ENCODE peak calls at places on chromosomes 5 and 9, in six cellular contexts. R, M, Q, P, A and H are unnamed samples.
A peak's percentile ranks its signal among the peaks of the same experiment; 100 is the strongest.

GRCh38 chr5:136769900-136770684 is 404.7 kb upstream of the TRPC7 start:
- DNase-seq in M (peak; percentile 72), A (peak; percentile 86), P (peak; percentile 53), Q (peak; percentile 50), R (peak; percentile 87), H (peak; percentile 64)

GRCh38 chr9:37913480-37914153 is 9.7 kb upstream of the SLC25A51 start:
- DNase-seq in R (peak; percentile 95), P (peak; percentile 82), Q (peak; percentile 72), A (peak; percentile 92), M (peak; percentile 85), H (peak; percentile 90)

GRCh38 chr5:15555176-15555575 is 55.2 kb downstream of the FBXL7 start:
- DNase-seq in M (no peak), R (no peak), P (no peak), Q (no peak), A (no peak), H (no peak)

GRCh38 chr9:79809931-79810330 is 238.2 kb downstream of the TLE4 start:
- DNase-seq in A (no peak), R (peak; percentile 42), P (no peak), M (peak; percentile 69), Q (peak; percentile 90), H (no peak)

GRCh38 chr9:35518212-35518917 is 28.5 kb downstream of the RUSC2 start:
- DNase-seq in M (peak; percentile 81), R (peak; percentile 96), Q (peak; percentile 94), P (no peak), A (peak; percentile 82), H (peak; percentile 64)

GRCh38 chr9:113299800-113300292 is 3.3 kb downstream of the RNF183 start:
- DNase-seq in M (no peak), A (no peak), P (no peak), R (no peak), Q (no peak), H (no peak)

GRCh38 chr9:84296146-84296843 is 44.3 kb downstream of the SLC28A3 start:
- DNase-seq in A (no peak), P (no peak), Q (peak; percentile 90), M (peak; percentile 81), R (peak; percentile 65), H (no peak)

GRCh38 chr5:79193643-79194042 is 42.3 kb upstream of the JMY start:
- DNase-seq in P (no peak), Q (peak; percentile 16), A (no peak), M (no peak), R (peak; percentile 89), H (no peak)

GRCh38 chr5:138668451-138668850 is 84.8 kb upstream of the CTNNA1 start:
- DNase-seq in R (peak; percentile 13), A (no peak), M (no peak), Q (no peak), P (no peak), H (no peak)

GRCh38 chr5:14810282-14810681 is 61.3 kb downstream of the ANKH start:
- DNase-seq in A (no peak), M (no peak), R (no peak), P (no peak), Q (no peak), H (no peak)

GRCh38 chr5:179869641-179870402 is 11.2 kb upstream of the MRNIP start:
- DNase-seq in P (no peak), A (peak; percentile 52), R (no peak), M (no peak), Q (no peak), H (no peak)

GRCh38 chr5:80082731-80083114 is 47.6 kb downstream of the THBS4 start:
- DNase-seq in R (peak; percentile 60), M (peak; percentile 41), Q (peak; percentile 70), A (peak; percentile 89), P (peak; percentile 39), H (peak; percentile 54)

GRCh38 chr5:7608772-7609171 is 212.8 kb downstream of the ADCY2 start:
- DNase-seq in A (no peak), R (no peak), Q (no peak), M (no peak), P (no peak), H (no peak)

GRCh38 chr5:35404701-35405100 is 174.4 kb upstream of the PRLR start:
- DNase-seq in Q (no peak), A (no peak), P (no peak), R (peak; percentile 51), M (no peak), H (no peak)

GRCh38 chr9:4306066-4306787 is 6.4 kb upstream of the GLIS3 start:
- DNase-seq in A (no peak), Q (peak; percentile 61), P (no peak), R (peak; percentile 89), M (peak; percentile 59), H (no peak)

GRCh38 chr9:34072868-34073590 is 24.3 kb upstream of the UBAP2 start:
- DNase-seq in P (no peak), M (peak; percentile 83), A (peak; percentile 33), R (peak; percentile 23), Q (peak; percentile 96), H (no peak)

GRCh38 chr9:128001411-128002298 is 20.9 kb upstream of the EEIG1 start:
- DNase-seq in M (peak; percentile 90), A (peak; percentile 76), Q (peak; percentile 89), P (no peak), R (peak; percentile 98), H (no peak)

GRCh38 chr9:93896496-93897033 is 58.6 kb downstream of the BARX1 start:
- DNase-seq in R (no peak), A (peak; percentile 5), Q (no peak), P (no peak), M (no peak), H (no peak)

GRCh38 chr9:93258818-93259489 is 75.0 kb downstream of the WNK2 start:
- DNase-seq in P (no peak), Q (no peak), R (no peak), M (no peak), A (peak; percentile 22), H (no peak)

GRCh38 chr5:181052928-181053759 is 13.1 kb downstream of the BTNL9 start:
- DNase-seq in P (no peak), Q (no peak), M (no peak), R (no peak), A (no peak), H (no peak)

GRCh38 chr5:116766470-116766947 is 191.9 kb upstream of the SEMA6A start:
- DNase-seq in Q (no peak), A (no peak), M (peak; percentile 98), R (peak; percentile 96), P (no peak), H (no peak)

GRCh38 chr9:116260531-116260930 is 106.9 kb downstream of the PAPPA start:
- DNase-seq in P (no peak), R (no peak), A (no peak), Q (no peak), M (no peak), H (no peak)

GRCh38 chr5:96868603-96869371 is 7.5 kb upstream of the ERAP2 start:
- DNase-seq in R (peak; percentile 71), M (peak; percentile 72), Q (peak; percentile 82), P (no peak), A (no peak), H (peak; percentile 30)

GRCh38 chr5:114118511-114118910 is 243.4 kb upstream of the KCNN2 start:
- DNase-seq in R (no peak), M (no peak), P (no peak), A (no peak), Q (no peak), H (no peak)

GRCh38 chr5:125189451-125190051 is 443.1 kb upstream of the ZNF608 start:
- DNase-seq in R (no peak), Q (peak; percentile 65), A (no peak), P (no peak), M (peak; percentile 49), H (no peak)

GRCh38 chr5:32583582-32584232 is 1.6 kb upstream of the SUB1 start:
- DNase-seq in R (no peak), A (peak; percentile 38), Q (no peak), P (no peak), M (no peak), H (no peak)

GRCh38 chr9:114048533-114049452 is 29.3 kb downstream of the AMBP start:
- DNase-seq in P (no peak), M (no peak), A (peak; percentile 14), R (no peak), Q (no peak), H (no peak)

GRCh38 chr9:6777218-6777902 is 19.6 kb downstream of the KDM4C start:
- DNase-seq in R (peak; percentile 58), Q (no peak), P (peak; percentile 69), A (peak; percentile 76), M (no peak), H (no peak)

GRCh38 chr9:6782378-6782777 is 24.6 kb downstream of the KDM4C start:
- DNase-seq in A (no peak), Q (no peak), P (no peak), M (no peak), R (no peak), H (no peak)

GRCh38 chr9:6781476-6781875 is 23.7 kb downstream of the KDM4C start:
- DNase-seq in A (no peak), R (no peak), P (no peak), M (no peak), Q (peak; percentile 16), H (no peak)

GRCh38 chr9:6780690-6781089 is 22.9 kb downstream of the KDM4C start:
- DNase-seq in R (no peak), P (no peak), A (no peak), M (no peak), Q (peak; percentile 58), H (no peak)

GRCh38 chr9:6779417-6780241 is 21.9 kb downstream of the KDM4C start:
- DNase-seq in M (peak; percentile 51), Q (peak; percentile 73), A (no peak), P (no peak), R (peak; percentile 86), H (no peak)
- H3K18ac ChIP-seq in M (no peak overlapping the region), Q (no peak overlapping the region), A (no peak overlapping the region), P (no peak overlapping the region), R (no peak overlapping the region), H (no peak overlapping the region)

GRCh38 chr9:19127881-19128719 is 808 bp upstream of the PLIN2 start:
- DNase-seq in P (no peak), M (peak; percentile 73), A (peak; percentile 54), R (peak; percentile 61), Q (no peak), H (peak; percentile 38)
- H3K14ac ChIP-seq in P (no peak overlapping the region), M (peak overlapping the region; percentile 20), A (peak overlapping the region; percentile 96), R (peak overlapping the region; percentile 92), Q (peak overlapping the region; percentile 74), H (no peak overlapping the region)

GRCh38 chr5:142097681-142098080 is 10.9 kb upstream of the NDFIP1 start:
- DNase-seq in P (no peak), Q (no peak), R (peak; percentile 84), A (no peak), M (no peak), H (no peak)
- H2AFZ ChIP-seq in P (peak overlapping the region; percentile 23), Q (no peak overlapping the region), R (no peak overlapping the region), A (peak overlapping the region; percentile 56), M (no peak overlapping the region), H (no peak overlapping the region)

GRCh38 chr5:74865799-74866652 is at the start of gene FAM169A:
- DNase-seq in P (no peak), A (peak; percentile 52), R (peak; percentile 52), Q (peak; percentile 4), M (peak; percentile 42), H (peak; percentile 59)
- H3K18ac ChIP-seq in P (peak within 1 kb of the TSS; percentile 76), A (peak within 1 kb of the TSS; percentile 67), R (peak within 1 kb of the TSS; percentile 79), Q (no peak within 1 kb of the TSS), M (peak within 1 kb of the TSS; percentile 61), H (peak within 1 kb of the TSS; percentile 98)